ENCODE peak calls at places on chromosomes 7 and 10, in five cellular contexts. D, U, A, I and C are unnamed samples.

GRCh38 chr7:142711722-142712616 is 37.3 kb upstream of the PRSS1 start:
- DNase-seq in D (peak; percentile 53), U (peak; percentile 27), A (no peak), I (no peak), C (no peak)

GRCh38 chr7:22094413-22095304 is 149.0 kb upstream of the CDCA7L start:
- DNase-seq in D (no peak), U (no peak), A (no peak), I (no peak), C (no peak)

GRCh38 chr10:77504870-77505257 is 132.7 kb downstream of the KCNMA1 start:
- DNase-seq in D (no peak), U (peak; percentile 59), A (peak; percentile 89), I (no peak), C (no peak)

GRCh38 chr7:142487124-142487523 is 229.3 kb upstream of the PRSS58 start:
- DNase-seq in D (no peak), U (no peak), A (no peak), I (no peak), C (no peak)

GRCh38 chr7:91330378-91331295 is 66.4 kb downstream of the FZD1 start:
- DNase-seq in D (no peak), U (no peak), A (no peak), I (no peak), C (no peak)

GRCh38 chr7:43844662-43845061 is 24.7 kb downstream of the MRPS24 start:
- DNase-seq in D (no peak), U (no peak), A (no peak), I (no peak), C (no peak)

GRCh38 chr10:119705434-119705831 is 20.4 kb upstream of the INPP5F start:
- DNase-seq in D (peak; percentile 41), U (no peak), A (no peak), I (no peak), C (no peak)

GRCh38 chr7:31327071-31327470 is 13.5 kb downstream of the NEUROD6 start:
- DNase-seq in D (no peak), U (no peak), A (peak; percentile 65), I (no peak), C (peak; percentile 68)

GRCh38 chr10:90148121-90148855 is 446.9 kb downstream of the KIF20B start:
- DNase-seq in D (no peak), U (peak; percentile 28), A (no peak), I (no peak), C (no peak)

GRCh38 chr10:71213127-71213616 is 802 bp downstream of the UNC5B start:
- DNase-seq in D (peak; percentile 17), U (peak; percentile 75), A (no peak), I (no peak), C (peak; percentile 67)

GRCh38 chr10:132679217-132679595 is 106.7 kb downstream of the NKX6-2 start:
- DNase-seq in D (no peak), U (no peak), A (no peak), I (peak; percentile 73), C (no peak)

GRCh38 chr7:137667633-137668387 is 179.0 kb downstream of the DGKI start:
- DNase-seq in D (no peak), U (peak; percentile 30), A (peak; percentile 73), I (no peak), C (no peak)

GRCh38 chr7:95357623-95358022 is 33.3 kb upstream of the PON1 start:
- DNase-seq in D (no peak), U (no peak), A (no peak), I (no peak), C (no peak)